ENCODE peak calls at places on chromosomes 4 and X, in six cellular contexts. Z is fibroblast of mammary gland, M is psoas muscle, O is NCI-H2029 treated with DMSO at 0.1 percent for 48 hours, U is WTC11, K is Right ventricle myocardium superior. B is an unnamed sample.

GRCh38 chr4:151231915-151232595 is 44.9 kb upstream of the PRSS48 start:
- DNase-seq in Z (no peak), M (no peak), O (no peak), U (no peak), K (no peak), B (no peak)

GRCh38 chrX:110444996-110445395 is 86.3 kb downstream of the RTL9 start:
- DNase-seq in Z (no peak), M (no peak), O (no peak), U (no peak), K (no peak), B (no peak)

GRCh38 chr4:23957465-23957864 is 67.6 kb upstream of the PPARGC1A start:
- DNase-seq in Z (no peak), M (no peak), O (no peak), U (no peak), K (no peak), B (no peak)

GRCh38 chr4:35963969-35964515 is 280.3 kb downstream of the ARAP2 start:
- DNase-seq in Z (no peak), M (no peak), O (no peak), U (no peak), K (no peak), B (no peak)

GRCh38 chr4:2090642-2091041 is 31.5 kb downstream of the NAT8L start:
- DNase-seq in Z (no peak), M (no peak), O (no peak), U (no peak), K (no peak), B (no peak)

GRCh38 chrX:136126892-136127406 is 20.4 kb upstream of the FHL1 start:
- DNase-seq in Z (peak; percentile 20), M (no peak), O (no peak), U (no peak), K (no peak), B (no peak)

GRCh38 chrX:10239611-10240064 is 82.9 kb downstream of the CLCN4 start:
- DNase-seq in Z (peak; percentile 83), M (peak; percentile 76), O (no peak), U (no peak), K (peak; percentile 40), B (no peak)

GRCh38 chrX:18353931-18354368 is 538 bp downstream of the SCML2 start:
- DNase-seq in Z (no peak), M (no peak), O (no peak), U (peak; percentile 48), K (no peak), B (no peak)

GRCh38 chr4:2036327-2036726 is 22.8 kb upstream of the NAT8L start:
- DNase-seq in Z (no peak), M (no peak), O (no peak), U (no peak), K (no peak), B (no peak)

GRCh38 chr4:181821039-181822004 is 421.9 kb upstream of the TENM3 start:
- DNase-seq in Z (peak; percentile 57), M (no peak), O (peak; percentile 37), U (no peak), K (no peak), B (no peak)

GRCh38 chr4:40515398-40516293 is 114.0 kb downstream of the RBM47 start:
- DNase-seq in Z (peak; percentile 51), M (no peak), O (no peak), U (no peak), K (peak; percentile 44), B (peak; percentile 28)

GRCh38 chrX:118181030-118181429 is 64.4 kb upstream of the KLHL13 start:
- DNase-seq in Z (peak; percentile 60), M (no peak), O (no peak), U (no peak), K (no peak), B (no peak)

B was measured in HuH-7.5.